ENCODE peak calls at places on chromosomes 5 and 9, in six cellular contexts. X, E, U, R, H and K are unnamed samples.

GRCh38 chr9:120891255-120891954 is 14.4 kb upstream of the PHF19 start:
- DNase-seq in U (no peak), R (peak), H (no peak), X (no peak), E (no peak), K (no peak)

GRCh38 chr9:126700903-126701819 is 87.4 kb downstream of the LMX1B start:
- DNase-seq in E (peak), R (no peak), U (no peak), X (no peak), H (no peak), K (no peak)

GRCh38 chr5:115542076-115542475 is 2.5 kb downstream of the FEM1C start:
- DNase-seq in U (no peak), H (no peak), R (peak), E (no peak), X (no peak), K (no peak)

GRCh38 chr5:147427784-147428401 is 82.0 kb downstream of the DPYSL3 start:
- DNase-seq in U (no peak), R (peak), E (peak), H (no peak), X (no peak), K (peak)

GRCh38 chr5:72503888-72504491 is 3.2 kb downstream of the ZNF366 start:
- DNase-seq in E (no peak), H (no peak), X (no peak), U (no peak), R (no peak), K (no peak)

GRCh38 chr5:180575571-180575970 is 15.7 kb downstream of the SCGB3A1 start:
- DNase-seq in H (no peak), X (no peak), R (no peak), U (no peak), E (no peak), K (no peak)

GRCh38 chr5:73515232-73515631 is 17.0 kb downstream of the BTF3 start:
- DNase-seq in H (no peak), R (peak), E (no peak), X (no peak), U (no peak), K (no peak)

GRCh38 chr9:107815782-107816181 is 326.2 kb upstream of the KLF4 start:
- DNase-seq in R (no peak), E (no peak), H (no peak), U (no peak), X (no peak), K (no peak)

GRCh38 chr9:137960496-137960895 is 82.9 kb downstream of the CACNA1B start:
- DNase-seq in X (no peak), E (no peak), R (no peak), U (no peak), H (peak), K (no peak)

GRCh38 chr9:23754551-23754950 is 71.5 kb downstream of the ELAVL2 start:
- DNase-seq in H (no peak), E (no peak), X (no peak), R (peak), U (no peak), K (no peak)

GRCh38 chr9:592225-592624 is 249.3 kb upstream of the DMRT1 start:
- DNase-seq in E (no peak), H (no peak), U (no peak), R (peak), X (no peak), K (no peak)

GRCh38 chr5:1500411-1501091 is 23.2 kb downstream of the LPCAT1 start:
- DNase-seq in E (peak), R (no peak), X (no peak), H (no peak), U (no peak), K (peak)

GRCh38 chr5:77973253-77973609 is 197.1 kb upstream of the TBCA start:
- DNase-seq in H (no peak), E (no peak), R (no peak), U (no peak), X (no peak), K (no peak)

GRCh38 chr5:78958672-78959410 is 26.3 kb downstream of the ARSB start:
- DNase-seq in R (no peak), X (no peak), H (no peak), E (no peak), U (no peak), K (no peak)

GRCh38 chr5:763397-763796 is 21.1 kb downstream of the ZDHHC11B start:
- DNase-seq in R (no peak), E (no peak), X (no peak), H (no peak), U (no peak), K (no peak)

GRCh38 chr5:161302557-161302956 is 244.0 kb downstream of the GABRB2 start:
- DNase-seq in X (no peak), E (no peak), U (no peak), R (no peak), H (no peak), K (no peak)

GRCh38 chr9:87562530-87562929 is 64.9 kb downstream of the DAPK1 start:
- DNase-seq in E (no peak), U (no peak), R (no peak), X (no peak), H (no peak), K (no peak)

GRCh38 chr5:5886812-5887486 is 464.5 kb downstream of the ICE1 start:
- DNase-seq in R (no peak), H (peak), X (no peak), E (no peak), U (no peak), K (no peak)

GRCh38 chr9:130575514-130575913 is 3.9 kb upstream of the FUBP3 start:
- DNase-seq in H (no peak), E (no peak), U (no peak), R (no peak), X (no peak), K (no peak)

GRCh38 chr5:111225926-111226325 is 1.7 kb downstream of the CAMK4 start:
- DNase-seq in U (no peak), H (no peak), X (no peak), E (no peak), R (no peak), K (no peak)

GRCh38 chr9:114250235-114250568 is 72.7 kb upstream of the ORM1 start:
- DNase-seq in E (peak), U (no peak), X (no peak), R (no peak), H (no peak), K (peak)

GRCh38 chr9:125732562-125732961 is 14.6 kb upstream of the PBX3 start:
- DNase-seq in H (no peak), U (no peak), E (no peak), R (no peak), X (no peak), K (no peak)

GRCh38 chr5:73902327-73903051 is 276.5 kb downstream of the ARHGEF28 start:
- DNase-seq in E (no peak), U (peak), X (peak), R (peak), H (peak), K (no peak)

GRCh38 chr5:142770650-142771609 is 753 bp downstream of the ARHGAP26 start:
- DNase-seq in X (no peak), U (peak), H (peak), R (peak), E (peak), K (peak)

GRCh38 chr9:127360205-127360604 is 36.8 kb upstream of the SLC2A8 start:
- DNase-seq in E (no peak), H (no peak), X (no peak), U (no peak), R (peak), K (no peak)

GRCh38 chr9:113579270-113580040 is 115.9 kb downstream of the RGS3 start:
- DNase-seq in H (peak), U (peak), R (no peak), X (no peak), E (peak), K (peak)

GRCh38 chr5:59296317-59297264 is 596.9 kb downstream of the PDE4D start:
- DNase-seq in H (no peak), X (peak), U (peak), E (no peak), R (peak), K (no peak)

GRCh38 chr9:93117924-93118862 is 15.9 kb downstream of the NINJ1 start:
- DNase-seq in E (no peak), X (no peak), R (no peak), U (no peak), H (no peak), K (no peak)

GRCh38 chr5:52560366-52560765 is 227.3 kb upstream of the ITGA1 start:
- DNase-seq in R (peak), U (no peak), X (no peak), E (no peak), H (peak), K (no peak)

GRCh38 chr9:88829276-88829675 is 162.0 kb upstream of the S1PR3 start:
- DNase-seq in U (no peak), E (no peak), H (no peak), X (no peak), R (peak), K (no peak)

GRCh38 chr9:91643474-91644102 is 220.0 kb upstream of the NFIL3 start:
- DNase-seq in H (no peak), E (no peak), R (peak), U (no peak), X (no peak), K (no peak)

GRCh38 chr5:34699155-34700077 is 43.3 kb downstream of the RAI14 start:
- DNase-seq in E (no peak), R (peak), U (no peak), H (no peak), X (no peak), K (no peak)

GRCh38 chr5:112776301-112776856 is 38.7 kb downstream of the APC start:
- DNase-seq in E (no peak), X (no peak), H (no peak), R (peak), U (peak), K (no peak)

GRCh38 chr5:67815455-67816391 is 399.8 kb upstream of the PIK3R1 start:
- DNase-seq in X (no peak), H (no peak), E (no peak), R (peak), U (no peak), K (peak)

GRCh38 chr5:133552925-133553525 is 59.3 kb downstream of the FSTL4 start:
- DNase-seq in E (peak), X (peak), U (peak), H (peak), R (peak), K (no peak)

GRCh38 chr9:118568704-118569103 is 800.5 kb downstream of the BRINP1 start:
- DNase-seq in X (no peak), E (no peak), U (no peak), R (no peak), H (no peak), K (no peak)